ENCODE peak calls at places on chromosomes 3 and 15, in four cellular contexts. One of them, this sample, is unnamed.

GRCh38 chr3:42500091-42500490 is 2.4 kb upstream of the VIPR1 start:
- DNase-seq in colonic mucosa: peak
- DNase-seq in hepatocyte: no peak
- DNase-seq in iris pigment epithelial cell: no peak
- DNase-seq in this sample: peak

GRCh38 chr3:127865941-127866340 is 43.6 kb upstream of the MGLL start:
- DNase-seq in hepatocyte: peak
- DNase-seq in colonic mucosa: no peak
- DNase-seq in iris pigment epithelial cell: peak
- DNase-seq in this sample: no peak

GRCh38 chr3:171349392-171349791 is 110.8 kb downstream of the TNIK start:
- DNase-seq in iris pigment epithelial cell: no peak
- DNase-seq in colonic mucosa: no peak
- DNase-seq in hepatocyte: no peak
- DNase-seq in this sample: no peak

GRCh38 chr15:68982002-68982401 is 32.5 kb upstream of the NOX5 start:
- DNase-seq in hepatocyte: no peak
- DNase-seq in iris pigment epithelial cell: no peak
- DNase-seq in colonic mucosa: no peak
- DNase-seq in this sample: no peak

GRCh38 chr15:48871536-48871935 is 6.4 kb upstream of the EID1 start:
- DNase-seq in colonic mucosa: no peak
- DNase-seq in hepatocyte: no peak
- DNase-seq in iris pigment epithelial cell: peak
- DNase-seq in this sample: no peak

GRCh38 chr3:30006111-30006510 is 600.3 kb upstream of the TGFBR2 start:
- DNase-seq in hepatocyte: no peak
- DNase-seq in iris pigment epithelial cell: peak
- DNase-seq in colonic mucosa: no peak
- DNase-seq in this sample: no peak

GRCh38 chr3:188754286-188754685 is 417.5 kb upstream of the TPRG1 start:
- DNase-seq in colonic mucosa: no peak
- DNase-seq in hepatocyte: no peak
- DNase-seq in iris pigment epithelial cell: no peak
- DNase-seq in this sample: no peak

GRCh38 chr15:34783986-34784385 is 11.4 kb downstream of the ACTC1 start:
- DNase-seq in colonic mucosa: no peak
- DNase-seq in hepatocyte: no peak
- DNase-seq in iris pigment epithelial cell: no peak
- DNase-seq in this sample: no peak

GRCh38 chr3:11716576-11717250 is 73.0 kb upstream of the VGLL4 start:
- DNase-seq in iris pigment epithelial cell: no peak
- DNase-seq in hepatocyte: no peak
- DNase-seq in colonic mucosa: no peak
- DNase-seq in this sample: no peak

GRCh38 chr3:50139308-50139707 is 15.8 kb upstream of the SEMA3F start:
- DNase-seq in hepatocyte: no peak
- DNase-seq in iris pigment epithelial cell: no peak
- DNase-seq in colonic mucosa: no peak
- DNase-seq in this sample: no peak

GRCh38 chr15:71440479-71441071 is 325.3 kb downstream of the THSD4 start:
- DNase-seq in iris pigment epithelial cell: peak
- DNase-seq in hepatocyte: peak
- DNase-seq in colonic mucosa: no peak
- DNase-seq in this sample: no peak

GRCh38 chr3:147424325-147424910 is 15.3 kb downstream of the ZIC1 start:
- DNase-seq in colonic mucosa: no peak
- DNase-seq in hepatocyte: no peak
- DNase-seq in iris pigment epithelial cell: no peak
- DNase-seq in this sample: no peak

GRCh38 chr3:25820372-25820771 is 30.5 kb downstream of the OXSM start:
- DNase-seq in iris pigment epithelial cell: peak
- DNase-seq in colonic mucosa: no peak
- DNase-seq in hepatocyte: peak
- DNase-seq in this sample: no peak